ENCODE peak calls at places on chromosomes 11 and 22, in five cellular contexts. One of them, this sample, is unnamed.

GRCh38 chr22:44761025-44761424 is 8.7 kb downstream of the ARHGAP8 start:
- DNase-seq in heart left ventricle: no peak
- DNase-seq in hepatocyte: no peak
- DNase-seq in transverse colon: no peak
- DNase-seq in uterus: no peak
- DNase-seq in this sample: no peak

GRCh38 chr11:210122-210802 is 2.8 kb downstream of the RIC8A start:
- DNase-seq in heart left ventricle: no peak
- DNase-seq in hepatocyte: no peak
- DNase-seq in transverse colon: no peak
- DNase-seq in uterus: peak; percentile 13
- DNase-seq in this sample: no peak

GRCh38 chr22:36252754-36253522 is at the start of gene APOL1:
- DNase-seq in heart left ventricle: peak; percentile 73
- DNase-seq in hepatocyte: peak; percentile 50
- DNase-seq in transverse colon: peak; percentile 71
- DNase-seq in uterus: peak; percentile 78
- DNase-seq in this sample: no peak

GRCh38 chr22:44811141-44811540 is 58.8 kb downstream of the ARHGAP8 start:
- DNase-seq in heart left ventricle: no peak
- DNase-seq in hepatocyte: no peak
- DNase-seq in transverse colon: no peak
- DNase-seq in uterus: no peak
- DNase-seq in this sample: peak; percentile 35

GRCh38 chr11:70616317-70616716 is 218.0 kb downstream of the CTTN start:
- DNase-seq in heart left ventricle: no peak
- DNase-seq in hepatocyte: no peak
- DNase-seq in transverse colon: no peak
- DNase-seq in uterus: no peak
- DNase-seq in this sample: no peak

GRCh38 chr11:35250631-35251030 is 111.7 kb downstream of the CD44 start:
- DNase-seq in heart left ventricle: no peak
- DNase-seq in hepatocyte: no peak
- DNase-seq in transverse colon: no peak
- DNase-seq in uterus: no peak
- DNase-seq in this sample: no peak

GRCh38 chr11:4025957-4026324 is 68.7 kb upstream of the RRM1 start:
- DNase-seq in heart left ventricle: peak; percentile 28
- DNase-seq in hepatocyte: no peak
- DNase-seq in transverse colon: no peak
- DNase-seq in uterus: peak; percentile 41
- DNase-seq in this sample: no peak

GRCh38 chr11:85965202-85965601 is 103.7 kb downstream of the PICALM start:
- DNase-seq in heart left ventricle: no peak
- DNase-seq in hepatocyte: no peak
- DNase-seq in transverse colon: no peak
- DNase-seq in uterus: no peak
- DNase-seq in this sample: no peak

GRCh38 chr22:27401321-27401720 is 400.2 kb downstream of the MN1 start:
- DNase-seq in heart left ventricle: no peak
- DNase-seq in hepatocyte: no peak
- DNase-seq in transverse colon: no peak
- DNase-seq in uterus: no peak
- DNase-seq in this sample: no peak

GRCh38 chr11:23124996-23125395 is 264.7 kb upstream of the CCDC179 start:
- DNase-seq in heart left ventricle: no peak
- DNase-seq in hepatocyte: no peak
- DNase-seq in transverse colon: no peak
- DNase-seq in uterus: no peak
- DNase-seq in this sample: no peak

GRCh38 chr11:114236829-114237228 is 59.4 kb upstream of the NNMT start:
- DNase-seq in heart left ventricle: no peak
- DNase-seq in hepatocyte: no peak
- DNase-seq in transverse colon: no peak
- DNase-seq in uterus: no peak
- DNase-seq in this sample: no peak

GRCh38 chr22:44743247-44743646 is 9.1 kb upstream of the ARHGAP8 start:
- DNase-seq in heart left ventricle: no peak
- DNase-seq in hepatocyte: no peak
- DNase-seq in transverse colon: no peak
- DNase-seq in uterus: no peak
- DNase-seq in this sample: no peak

GRCh38 chr11:83835423-83835822 is 549.3 kb upstream of the CCDC90B start:
- DNase-seq in heart left ventricle: no peak
- DNase-seq in hepatocyte: no peak
- DNase-seq in transverse colon: no peak
- DNase-seq in uterus: no peak
- DNase-seq in this sample: no peak

GRCh38 chr11:1772270-1773130 is 8.8 kb upstream of the CTSD start:
- DNase-seq in heart left ventricle: no peak
- DNase-seq in hepatocyte: peak; percentile 86
- DNase-seq in transverse colon: peak; percentile 68
- DNase-seq in uterus: peak; percentile 79
- DNase-seq in this sample: peak; percentile 88
- H3K27ac ChIP-seq in heart left ventricle: no peak overlapping the region
- H3K27ac ChIP-seq in hepatocyte: no peak overlapping the region
- H3K27ac ChIP-seq in transverse colon: no peak overlapping the region
- H3K27ac ChIP-seq in uterus: peak overlapping the region; percentile 19
- H3K27ac ChIP-seq in this sample: no peak overlapping the region

DNA sequence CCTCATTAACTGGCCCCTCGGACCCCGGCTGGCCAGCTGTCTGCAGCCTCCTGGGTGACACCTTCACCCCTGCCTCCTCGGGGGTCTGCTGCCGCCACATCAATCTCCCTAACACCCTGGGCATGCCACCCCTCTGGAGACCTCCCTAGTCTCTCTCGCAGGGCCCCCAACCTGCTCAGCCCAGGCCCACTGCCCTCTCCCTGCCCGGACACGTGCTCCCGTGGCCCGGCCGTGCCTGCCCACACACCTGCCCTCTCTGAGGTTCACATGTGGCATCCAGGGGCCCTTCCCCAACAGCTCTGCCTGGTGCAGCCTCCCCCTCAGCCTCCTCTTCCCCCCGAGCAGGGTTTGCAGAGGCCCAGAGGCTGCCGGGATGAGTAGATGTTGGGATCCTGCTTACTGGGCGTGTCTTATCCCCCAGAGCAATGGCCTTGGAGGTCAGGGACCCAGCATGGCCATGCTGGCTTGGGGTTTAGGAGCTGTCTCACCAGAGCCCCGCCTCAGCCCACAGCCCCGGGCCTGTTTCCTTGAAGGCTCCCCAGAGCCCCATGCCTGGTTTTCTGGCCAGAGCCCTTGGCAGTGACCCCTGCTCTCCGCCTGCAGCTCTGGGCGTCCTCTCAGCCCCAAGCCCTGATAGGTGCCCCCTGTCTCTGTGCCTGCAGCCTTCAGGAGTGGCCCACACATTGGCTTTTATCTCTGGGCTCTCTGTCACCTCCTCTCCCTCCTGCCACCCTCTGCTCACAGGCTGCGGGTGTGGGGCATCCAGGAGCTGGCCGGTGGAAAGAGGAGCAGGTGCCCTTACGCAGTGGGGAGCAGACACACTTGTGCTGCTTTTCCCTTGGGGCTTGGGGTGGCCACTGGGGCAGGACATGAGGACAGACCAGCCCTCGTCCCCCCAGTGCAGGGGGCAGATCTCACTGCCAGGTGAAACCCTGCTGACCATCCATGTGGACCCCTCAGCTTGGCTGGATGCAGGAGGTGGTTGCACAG is 25.7 kb upstream of the SEPTIN5 start:
- DNase-seq in heart left ventricle: no peak
- DNase-seq in hepatocyte: no peak
- DNase-seq in transverse colon: no peak
- DNase-seq in uterus: no peak
- DNase-seq in this sample: peak; percentile 39
- H3K27ac ChIP-seq in heart left ventricle: no peak overlapping the region
- H3K27ac ChIP-seq in hepatocyte: no peak overlapping the region
- H3K27ac ChIP-seq in transverse colon: no peak overlapping the region
- H3K27ac ChIP-seq in uterus: no peak overlapping the region
- H3K27ac ChIP-seq in this sample: no peak overlapping the region

GRCh38 chr11:57941875-57942274 is 81.8 kb upstream of the OR9Q1 start:
- DNase-seq in heart left ventricle: no peak
- DNase-seq in hepatocyte: no peak
- DNase-seq in transverse colon: no peak
- DNase-seq in uterus: no peak
- DNase-seq in this sample: no peak

GRCh38 chr11:57946628-57947027 is 77.1 kb upstream of the OR9Q1 start:
- DNase-seq in heart left ventricle: no peak
- DNase-seq in hepatocyte: no peak
- DNase-seq in transverse colon: no peak
- DNase-seq in uterus: no peak
- DNase-seq in this sample: no peak

GRCh38 chr11:57938351-57938750 is 85.3 kb upstream of the OR9Q1 start:
- DNase-seq in heart left ventricle: no peak
- DNase-seq in hepatocyte: no peak
- DNase-seq in transverse colon: no peak
- DNase-seq in uterus: no peak
- DNase-seq in this sample: no peak

GRCh38 chr11:57940044-57940781 is 83.5 kb upstream of the OR9Q1 start:
- DNase-seq in heart left ventricle: no peak
- DNase-seq in hepatocyte: no peak
- DNase-seq in transverse colon: no peak
- DNase-seq in uterus: no peak
- DNase-seq in this sample: no peak

DNA sequence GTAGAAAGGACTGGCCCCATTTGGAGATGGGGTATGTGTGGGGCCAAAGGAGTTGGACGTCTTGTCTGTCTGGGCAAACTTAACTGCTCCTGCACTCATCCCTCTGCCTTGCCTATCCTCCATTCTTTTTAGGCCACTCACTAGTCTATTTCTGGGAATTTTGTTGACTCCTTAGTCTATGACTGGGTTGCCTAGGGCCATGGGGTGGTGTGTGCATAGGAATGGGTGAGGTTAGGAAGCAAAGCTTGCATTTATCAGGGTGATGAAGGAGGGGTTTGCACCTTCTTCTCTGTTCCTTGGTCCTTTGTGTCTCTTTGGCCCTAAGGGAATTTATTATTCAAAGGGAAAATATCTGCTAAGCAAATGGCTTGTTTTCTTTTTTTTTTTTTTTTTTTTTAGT is 80.9 kb upstream of the OR9Q1 start:
- DNase-seq in heart left ventricle: no peak
- DNase-seq in hepatocyte: no peak
- DNase-seq in transverse colon: no peak
- DNase-seq in uterus: no peak
- DNase-seq in this sample: no peak
- H3K27ac ChIP-seq in heart left ventricle: no peak overlapping the region
- H3K27ac ChIP-seq in hepatocyte: no peak overlapping the region
- H3K27ac ChIP-seq in transverse colon: no peak overlapping the region
- H3K27ac ChIP-seq in uterus: no peak overlapping the region
- H3K27ac ChIP-seq in this sample: no peak overlapping the region

DNA sequence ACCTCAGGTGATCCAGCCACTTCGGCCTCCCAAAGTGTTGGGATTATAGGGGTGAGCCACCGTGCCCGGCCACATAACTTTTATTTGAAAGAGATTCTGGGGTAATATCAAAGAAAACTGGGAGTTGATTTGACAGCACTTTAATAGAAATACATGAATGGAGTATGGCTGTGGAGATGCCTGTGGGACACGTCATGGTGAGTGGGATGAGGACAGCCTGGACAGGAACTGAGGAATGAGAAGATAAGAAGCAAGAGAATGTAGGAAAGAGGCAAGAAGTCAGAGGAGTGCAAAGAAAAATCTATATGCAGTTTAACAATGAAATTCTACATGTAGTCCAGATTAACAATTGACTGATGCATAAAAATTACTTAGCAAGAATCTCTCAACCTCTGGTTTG is 31.0 kb downstream of the SLC22A6 start:
- DNase-seq in heart left ventricle: no peak
- DNase-seq in hepatocyte: no peak
- DNase-seq in transverse colon: no peak
- DNase-seq in uterus: no peak
- DNase-seq in this sample: no peak
- H3K27ac ChIP-seq in heart left ventricle: no peak overlapping the region
- H3K27ac ChIP-seq in hepatocyte: no peak overlapping the region
- H3K27ac ChIP-seq in transverse colon: no peak overlapping the region
- H3K27ac ChIP-seq in uterus: no peak overlapping the region
- H3K27ac ChIP-seq in this sample: no peak overlapping the region

This sample was measured in endodermal cell.